ENCODE peak calls at places on chromosomes 11 and 22, in nine cellular contexts. X is epithelial cell of prostate, W is heart left ventricle, N is right cardiac atrium, I is MM.1S, S is coronary artery, C is K562, A is ovary, M is heart right ventricle. Z is an unnamed sample.
A peak's percentile ranks its signal among the peaks of the same experiment; 100 is the strongest.

GRCh38 chr11:24391165-24391564 is 105.7 kb upstream of the LUZP2 start:
- DNase-seq in I (no peak), S (no peak), W (no peak), M (no peak), A (no peak), C (no peak), X (peak; percentile 2), N (no peak), Z (no peak)

GRCh38 chr11:94926271-94926625 is 47.1 kb downstream of the CWC15 start:
- DNase-seq in N (no peak), I (no peak), S (no peak), W (no peak), M (no peak), A (no peak), C (no peak), X (no peak), Z (no peak)

GRCh38 chr22:46781291-46781690 is 18.8 kb downstream of the TBC1D22A start:
- DNase-seq in A (no peak), N (no peak), C (no peak), M (no peak), I (no peak), W (no peak), S (no peak), X (no peak), Z (no peak)

GRCh38 chr11:914747-915493 is 4.3 kb upstream of the CHID1 start:
- DNase-seq in X (no peak), C (peak; percentile 52), S (no peak), N (peak; percentile 69), I (no peak), A (no peak), W (peak; percentile 60), M (peak; percentile 55), Z (no peak)

GRCh38 chr11:22558638-22559037 is 67.0 kb downstream of the FANCF start:
- DNase-seq in M (no peak), X (no peak), N (no peak), C (peak; percentile 3), W (no peak), A (no peak), I (no peak), S (no peak), Z (no peak)

GRCh38 chr11:134277176-134278001 is 1.2 kb downstream of the GLB1L3 start:
- DNase-seq in I (no peak), W (no peak), N (no peak), X (no peak), C (no peak), A (no peak), S (no peak), M (no peak), Z (no peak)

GRCh38 chr22:47417699-47418098 is 655.2 kb downstream of the TBC1D22A start:
- DNase-seq in N (no peak), I (no peak), W (no peak), X (no peak), S (no peak), M (no peak), C (no peak), A (no peak), Z (no peak)

GRCh38 chr22:29147241-29147919 is 58.3 kb upstream of the EMID1 start:
- DNase-seq in X (no peak), N (no peak), C (no peak), W (no peak), I (no peak), S (peak; percentile 58), A (no peak), M (no peak), Z (no peak)

GRCh38 chr11:113477321-113477720 is 2.1 kb upstream of the DRD2 start:
- DNase-seq in X (no peak), I (no peak), M (no peak), C (peak; percentile 7), W (no peak), S (no peak), N (no peak), A (no peak), Z (no peak)

GRCh38 chr11:85724750-85725465 is 38.9 kb upstream of the CCDC89 start:
- DNase-seq in I (no peak), M (no peak), C (no peak), A (no peak), X (no peak), N (no peak), S (no peak), W (no peak), Z (no peak)

GRCh38 chr11:115577701-115578100 is 73.5 kb upstream of the CADM1 start:
- DNase-seq in I (no peak), C (no peak), M (no peak), S (no peak), X (no peak), W (no peak), A (no peak), N (no peak), Z (no peak)

GRCh38 chr11:13366266-13367026 is 88.9 kb downstream of the BMAL1 start:
- DNase-seq in I (no peak), S (no peak), N (no peak), M (no peak), X (no peak), W (no peak), A (no peak), C (no peak), Z (no peak)

GRCh38 chr11:60880635-60881282 is 13.4 kb downstream of the ZP1 start:
- DNase-seq in I (no peak), A (no peak), S (no peak), C (no peak), M (no peak), N (no peak), W (no peak), X (no peak), Z (no peak)

GRCh38 chr11:1308745-1309497 is 511 bp downstream of the TOLLIP start:
- DNase-seq in N (no peak), W (no peak), C (no peak), S (no peak), A (no peak), I (no peak), X (no peak), M (no peak), Z (no peak)

GRCh38 chr11:3989251-3989650 is 105.3 kb upstream of the RRM1 start:
- DNase-seq in C (no peak), A (peak; percentile 60), W (no peak), I (no peak), X (no peak), M (no peak), S (no peak), N (no peak), Z (no peak)

GRCh38 chr11:12074529-12075195 is 35.7 kb upstream of the MICAL2 start:
- DNase-seq in I (no peak), W (no peak), X (no peak), N (no peak), M (no peak), S (no peak), A (no peak), C (no peak), Z (no peak)

GRCh38 chr11:63491614-63492372 is 826 bp upstream of the PLAAT5 start:
- DNase-seq in I (no peak), W (no peak), M (no peak), N (no peak), C (peak; percentile 65), S (no peak), A (no peak), X (no peak), Z (no peak)

GRCh38 chr11:134759314-134759713 is 347.3 kb upstream of the B3GAT1 start:
- DNase-seq in I (no peak), A (no peak), S (no peak), X (no peak), M (no peak), W (no peak), C (no peak), N (no peak), Z (no peak)

GRCh38 chr22:41913040-41913719 is 1.7 kb downstream of the SHISA8 start:
- DNase-seq in S (no peak), X (no peak), I (no peak), W (no peak), M (no peak), A (no peak), C (no peak), N (no peak), Z (no peak)

GRCh38 chr11:65432133-65432650 is 9.6 kb downstream of the NEAT1 start:
- DNase-seq in C (no peak), X (no peak), I (no peak), A (no peak), S (no peak), W (no peak), N (no peak), M (no peak), Z (no peak)

GRCh38 chr11:7787239-7787638 is 9.5 kb downstream of the OR5P2 start:
- DNase-seq in C (no peak), N (no peak), I (peak; percentile 62), A (no peak), W (no peak), M (no peak), X (no peak), S (no peak), Z (no peak)

GRCh38 chr22:43077121-43077877 is 11.9 kb downstream of the TTLL1 start:
- DNase-seq in M (peak; percentile 43), X (no peak), C (no peak), W (peak; percentile 57), N (no peak), I (no peak), S (no peak), A (no peak), Z (no peak)
- H3K27ac ChIP-seq in M (no peak overlapping the region), X (no peak overlapping the region), C (no peak overlapping the region), W (peak overlapping the region; percentile 15), N (peak overlapping the region; percentile 9), I (no peak overlapping the region), S (no peak overlapping the region), A (no peak overlapping the region), Z (no peak overlapping the region)

GRCh38 chr11:102398297-102398696 is 51.3 kb downstream of the BIRC2 start:
- DNase-seq in A (no peak), X (no peak), S (no peak), C (no peak), N (no peak), W (no peak), M (no peak), I (no peak), Z (no peak)
- H3K27ac ChIP-seq in A (no peak overlapping the region), X (no peak overlapping the region), S (no peak overlapping the region), C (no peak overlapping the region), N (no peak overlapping the region), W (no peak overlapping the region), M (no peak overlapping the region), I (no peak overlapping the region), Z (peak overlapping the region; percentile 38)

GRCh38 chr11:118341749-118342489 is 586 bp downstream of the CD3D start:
- DNase-seq in W (no peak), A (no peak), C (no peak), S (no peak), M (no peak), I (no peak), N (no peak), X (no peak), Z (no peak)
- H3K27ac ChIP-seq in W (no peak overlapping the region), A (no peak overlapping the region), C (peak overlapping the region; percentile 51), S (no peak overlapping the region), M (no peak overlapping the region), I (no peak overlapping the region), N (no peak overlapping the region), X (no peak overlapping the region), Z (no peak overlapping the region)

DNA sequence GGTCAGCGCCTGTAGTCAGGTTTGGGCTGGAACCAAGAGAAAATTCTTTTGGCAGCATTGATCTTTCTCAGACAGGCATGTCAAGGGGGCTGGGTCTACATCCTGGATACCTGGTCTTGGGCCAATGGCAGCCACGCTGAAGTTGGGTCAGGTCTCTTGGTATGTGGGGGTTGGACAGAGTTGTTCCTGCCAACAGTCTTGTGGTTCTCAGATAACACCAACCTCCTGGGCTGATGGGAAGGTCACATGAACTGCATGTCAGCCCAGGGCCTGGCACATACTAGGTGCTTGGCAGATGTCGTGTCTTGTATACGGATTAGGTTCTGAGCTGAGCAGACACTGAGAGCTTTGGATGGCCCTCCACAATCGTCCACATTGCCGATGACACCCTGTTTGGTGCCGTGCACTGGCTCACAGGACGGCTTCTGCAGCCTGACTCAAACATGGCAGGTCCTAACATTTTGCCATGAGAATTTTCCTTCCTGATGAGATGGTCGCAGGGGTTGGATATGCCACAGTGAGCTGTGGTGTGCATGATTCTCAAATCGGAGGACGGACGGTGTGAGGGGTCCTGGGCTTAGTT is 42.0 kb downstream of the FBLN1 start:
- DNase-seq in I (no peak), A (no peak), C (no peak), S (no peak), M (no peak), X (no peak), N (peak; percentile 22), W (no peak), Z (no peak)
- H3K27ac ChIP-seq in I (no peak overlapping the region), A (no peak overlapping the region), C (no peak overlapping the region), S (peak overlapping the region; percentile 20), M (no peak overlapping the region), X (peak overlapping the region; percentile 67), N (no peak overlapping the region), W (no peak overlapping the region), Z (no peak overlapping the region)

Z was measured in caudate nucleus.